ENCODE peak calls at places on chromosomes 3 and 15, in eight cellular contexts. W is RKO; K is T-helper 2 cell; L is activated gamma-delta T cell; P is brain microvascular endothelial cell; Q is GM12891; G is stimulated activated CD4-positive, alpha-beta T cell treated with anti-CD3 and anti-CD28 coated beads, Interleukin-1b, Interleukin-23, amount 100 ng/mL, for 24 hours; A is foreskin fibroblast. B is an unnamed sample.
A peak's percentile ranks its signal among the peaks of the same experiment; 100 is the strongest.

GRCh38 chr3:13213490-13213889 is 140.3 kb upstream of the IQSEC1 start:
- DNase-seq in W (no peak), K (no peak), L (no peak), P (no peak), Q (no peak), G (no peak), A (no peak), B (no peak)

GRCh38 chr3:126049289-126050049 is 34.5 kb downstream of the SLC41A3 start:
- DNase-seq in W (no peak), K (no peak), L (no peak), P (no peak), Q (no peak), G (no peak), A (no peak), B (no peak)

GRCh38 chr15:65738649-65739048 is 53.4 kb downstream of the DENND4A start:
- DNase-seq in W (no peak), K (no peak), L (no peak), P (no peak), Q (no peak), G (no peak), A (peak; percentile 7), B (no peak)

GRCh38 chr3:136343873-136344281 is 93.7 kb downstream of the PCCB start:
- DNase-seq in W (peak; percentile 78), K (no peak), L (no peak), P (peak; percentile 99), Q (no peak), G (no peak), A (peak; percentile 98), B (no peak)

GRCh38 chr15:38145671-38146111 is 106.9 kb upstream of the SPRED1 start:
- DNase-seq in W (no peak), K (no peak), L (no peak), P (no peak), Q (no peak), G (no peak), A (peak; percentile 28), B (no peak)

GRCh38 chr15:68289057-68289456 is 11.5 kb downstream of the FEM1B start:
- DNase-seq in W (no peak), K (no peak), L (no peak), P (no peak), Q (no peak), G (no peak), A (no peak), B (no peak)

GRCh38 chr3:45312836-45313493 is 75.4 kb upstream of the LARS2 start:
- DNase-seq in W (no peak), K (no peak), L (no peak), P (no peak), Q (no peak), G (no peak), A (no peak), B (no peak)

GRCh38 chr15:69351333-69351732 is 52.6 kb downstream of the PAQR5 start:
- DNase-seq in W (no peak), K (no peak), L (no peak), P (no peak), Q (no peak), G (no peak), A (no peak), B (no peak)

GRCh38 chr3:76651784-76652183 is 388.1 kb upstream of the ROBO2 start:
- DNase-seq in W (peak; percentile 5), K (no peak), L (no peak), P (no peak), Q (no peak), G (no peak), A (no peak), B (no peak)

GRCh38 chr3:119304201-119304713 is 10.1 kb downstream of the ARHGAP31 start:
- DNase-seq in W (no peak), K (no peak), L (no peak), P (peak; percentile 82), Q (no peak), G (no peak), A (peak; percentile 61), B (no peak)

GRCh38 chr3:65729553-65729952 is 309.2 kb downstream of the MAGI1 start:
- DNase-seq in W (no peak), K (no peak), L (no peak), P (peak; percentile 72), Q (no peak), G (no peak), A (peak; percentile 70), B (no peak)

GRCh38 chr15:91696981-91697380 is 156.5 kb upstream of the SLCO3A1 start:
- DNase-seq in W (no peak), K (no peak), L (no peak), P (no peak), Q (no peak), G (no peak), A (no peak), B (no peak)

GRCh38 chr15:91456251-91456718 is 356.2 kb downstream of the SV2B start:
- DNase-seq in W (no peak), K (no peak), L (no peak), P (peak; percentile 48), Q (no peak), G (no peak), A (no peak), B (no peak)